ENCODE peak calls at places on chromosomes 1 and 21, in six cellular contexts. O is kidney, L is colonic mucosa, K is neuronal stem cell, G is H9, E is IMR-90. T is an unnamed sample.

GRCh38 chr1:217563179-217563578 is 67.7 kb downstream of the GPATCH2 start:
- DNase-seq in O (no peak), L (no peak), K (no peak), G (no peak), E (no peak), T (no peak)

GRCh38 chr1:23178931-23179330 is 10.3 kb upstream of the LUZP1 start:
- DNase-seq in O (no peak), L (no peak), K (no peak), G (no peak), E (peak), T (no peak)

GRCh38 chr1:38860464-38860816 is 868 bp upstream of the RRAGC start:
- DNase-seq in O (no peak), L (no peak), K (no peak), G (no peak), E (peak), T (no peak)

GRCh38 chr1:211259596-211260126 is 495 bp downstream of the RCOR3 start:
- DNase-seq in O (peak), L (peak), K (no peak), G (no peak), E (no peak), T (peak)

GRCh38 chr1:59695301-59695700 is 119.4 kb upstream of the HOOK1 start:
- DNase-seq in O (no peak), L (no peak), K (no peak), G (no peak), E (no peak), T (no peak)

GRCh38 chr1:19325368-19325957 is 13.3 kb downstream of the SLC66A1 start:
- DNase-seq in O (no peak), L (no peak), K (no peak), G (peak), E (no peak), T (no peak)

GRCh38 chr1:206779565-206780091 is 7.3 kb upstream of the IL10 start:
- DNase-seq in O (no peak), L (no peak), K (no peak), G (no peak), E (no peak), T (no peak)

GRCh38 chr1:60657926-60658325 is 424.4 kb upstream of the NFIA start:
- DNase-seq in O (no peak), L (no peak), K (no peak), G (no peak), E (no peak), T (no peak)

GRCh38 chr1:243801378-243801777 is 48.7 kb downstream of the AKT3 start:
- DNase-seq in O (no peak), L (no peak), K (no peak), G (no peak), E (no peak), T (no peak)

GRCh38 chr1:221294244-221294643 is 415.0 kb downstream of the HLX start:
- DNase-seq in O (no peak), L (no peak), K (no peak), G (no peak), E (peak), T (no peak)

GRCh38 chr1:29711582-29712274 is 475.4 kb downstream of the PTPRU start:
- DNase-seq in O (no peak), L (no peak), K (no peak), G (no peak), E (peak), T (no peak)

GRCh38 chr21:43790053-43790524 is 712 bp downstream of the RRP1 start:
- DNase-seq in O (no peak), L (no peak), K (no peak), G (no peak), E (no peak), T (no peak)

GRCh38 chr1:172476218-172476811 is 32.4 kb upstream of the PIGC start:
- DNase-seq in O (no peak), L (no peak), K (no peak), G (no peak), E (no peak), T (no peak)

GRCh38 chr1:97119775-97120174 is 398.2 kb downstream of the PTBP2 start:
- DNase-seq in O (no peak), L (no peak), K (peak), G (no peak), E (no peak), T (peak)

GRCh38 chr1:83900530-83900929 is 98.4 kb downstream of the TTLL7 start:
- DNase-seq in O (no peak), L (no peak), K (no peak), G (no peak), E (peak), T (no peak)

GRCh38 chr1:116123837-116124533 is 12.8 kb downstream of the MAB21L3 start:
- DNase-seq in O (peak), L (peak), K (no peak), G (no peak), E (no peak), T (no peak)

GRCh38 chr1:147168626-147169058 is 3.6 kb downstream of the PRKAB2 start:
- DNase-seq in O (no peak), L (peak), K (no peak), G (no peak), E (peak), T (no peak)

GRCh38 chr1:151166506-151166956 is 587 bp downstream of the SCNM1 start:
- DNase-seq in O (no peak), L (no peak), K (no peak), G (no peak), E (peak), T (no peak)

GRCh38 chr1:74470936-74471335 is 41.5 kb downstream of the LRRC53 start:
- DNase-seq in O (no peak), L (no peak), K (no peak), G (no peak), E (no peak), T (no peak)

GRCh38 chr1:188706742-188707141 is 1770.9 kb downstream of the BRINP3 start:
- DNase-seq in O (no peak), L (no peak), K (no peak), G (no peak), E (peak), T (no peak)

GRCh38 chr1:180773210-180773865 is 139.4 kb upstream of the KIAA1614 start:
- DNase-seq in O (no peak), L (no peak), K (no peak), G (no peak), E (peak), T (no peak)

GRCh38 chr1:82565146-82565545 is 764.4 kb downstream of the ADGRL2 start:
- DNase-seq in O (no peak), L (no peak), K (peak), G (peak), E (peak), T (peak)

GRCh38 chr1:213325482-213325881 is 274.4 kb downstream of the RPS6KC1 start:
- DNase-seq in O (no peak), L (no peak), K (no peak), G (no peak), E (no peak), T (no peak)

GRCh38 chr1:190633488-190633887 is 155.8 kb upstream of the BRINP3 start:
- DNase-seq in O (no peak), L (no peak), K (peak), G (no peak), E (peak), T (peak)

GRCh38 chr1:941588-942383 is 17.3 kb downstream of the NOC2L start:
- DNase-seq in O (peak), L (peak), K (peak), G (peak), E (peak), T (peak)

GRCh38 chr1:175632667-175633066 is 110.7 kb downstream of the TNR start:
- DNase-seq in O (no peak), L (no peak), K (no peak), G (no peak), E (no peak), T (no peak)

GRCh38 chr1:74502432-74502831 is 10.0 kb downstream of the LRRC53 start:
- DNase-seq in O (no peak), L (no peak), K (peak), G (peak), E (peak), T (no peak)

GRCh38 chr1:246329900-246330299 is 177.2 kb downstream of the SMYD3 start:
- DNase-seq in O (no peak), L (no peak), K (no peak), G (no peak), E (no peak), T (no peak)

GRCh38 chr1:228989992-228990827 is 254.9 kb downstream of the RHOU start:
- DNase-seq in O (peak), L (peak), K (no peak), G (no peak), E (no peak), T (no peak)

GRCh38 chr1:235075121-235075954 is 53.3 kb downstream of the TOMM20 start:
- DNase-seq in O (peak), L (no peak), K (no peak), G (no peak), E (peak), T (no peak)

GRCh38 chr1:216528816-216529215 is 105.6 kb upstream of the USH2A start:
- DNase-seq in O (no peak), L (no peak), K (no peak), G (no peak), E (no peak), T (no peak)

GRCh38 chr1:182251561-182251960 is 140.0 kb downstream of the GLUL start:
- DNase-seq in O (no peak), L (no peak), K (no peak), G (no peak), E (no peak), T (no peak)

GRCh38 chr1:183859865-183860264 is 54.9 kb downstream of the RGL1 start:
- DNase-seq in O (no peak), L (no peak), K (no peak), G (no peak), E (no peak), T (no peak)

GRCh38 chr21:43736224-43736883 is 17.4 kb downstream of the PDXK start:
- DNase-seq in O (no peak), L (no peak), K (no peak), G (no peak), E (no peak), T (no peak)

GRCh38 chr1:43558346-43558841 is 27.7 kb downstream of the PTPRF start:
- DNase-seq in O (no peak), L (peak), K (no peak), G (peak), E (peak), T (peak)

GRCh38 chr1:43992232-43992995 is 1.0 kb downstream of the CCDC24 start:
- DNase-seq in O (no peak), L (no peak), K (no peak), G (no peak), E (no peak), T (no peak)

GRCh38 chr1:8022395-8023286 is 3.5 kb downstream of the ERRFI1 start:
- DNase-seq in O (no peak), L (no peak), K (no peak), G (no peak), E (no peak), T (no peak)
- H3K9ac ChIP-seq in O (peak), L (no peak), K (no peak), G (no peak), E (peak), T (no peak)

GRCh38 chr1:65001238-65001792 is 35.0 kb upstream of the JAK1 start:
- DNase-seq in O (peak), L (peak), K (no peak), G (peak), E (peak), T (no peak)

GRCh38 chr1:65002508-65003315 is 36.4 kb upstream of the JAK1 start:
- DNase-seq in O (peak), L (peak), K (peak), G (peak), E (peak), T (peak)

GRCh38 chr1:65006806-65007205 is 40.5 kb upstream of the JAK1 start:
- DNase-seq in O (no peak), L (no peak), K (no peak), G (no peak), E (no peak), T (no peak)

GRCh38 chr1:65002156-65002507 is 35.8 kb upstream of the JAK1 start:
- DNase-seq in O (no peak), L (no peak), K (no peak), G (peak), E (no peak), T (no peak)

GRCh38 chr1:65003316-65003664 is 36.9 kb upstream of the JAK1 start:
- DNase-seq in O (no peak), L (no peak), K (no peak), G (no peak), E (no peak), T (no peak)
- H3K9ac ChIP-seq in O (peak), L (peak), K (no peak), G (peak), E (peak), T (peak)

GRCh38 chr1:48841466-48841865 is 64.8 kb upstream of the BEND5 start:
- DNase-seq in O (no peak), L (no peak), K (no peak), G (no peak), E (no peak), T (no peak)

GRCh38 chr1:48841945-48842344 is 65.3 kb upstream of the BEND5 start:
- DNase-seq in O (no peak), L (no peak), K (no peak), G (no peak), E (no peak), T (no peak)
- H3K9ac ChIP-seq in O (no peak), L (no peak), K (no peak), G (no peak), E (no peak), T (no peak)

GRCh38 chr1:50955116-50955515 is 5.0 kb downstream of the FAF1 start:
- DNase-seq in O (no peak), L (no peak), K (no peak), G (no peak), E (no peak), T (no peak)
- H3K9ac ChIP-seq in O (no peak), L (no peak), K (no peak), G (no peak), E (no peak), T (no peak)

GRCh38 chr1:223802602-223803001 is 43.1 kb downstream of the TP53BP2 start:
- DNase-seq in O (no peak), L (no peak), K (no peak), G (no peak), E (no peak), T (no peak)
- H3K9ac ChIP-seq in O (no peak), L (no peak), K (no peak), G (no peak), E (no peak), T (no peak)

GRCh38 chr1:231286603-231287002 is 45.6 kb downstream of the GNPAT start:
- DNase-seq in O (no peak), L (no peak), K (no peak), G (no peak), E (no peak), T (no peak)

GRCh38 chr1:231279081-231279480 is 38.1 kb downstream of the GNPAT start:
- DNase-seq in O (no peak), L (no peak), K (no peak), G (no peak), E (peak), T (no peak)

GRCh38 chr1:231279683-231280082 is 38.7 kb downstream of the GNPAT start:
- DNase-seq in O (no peak), L (no peak), K (no peak), G (no peak), E (no peak), T (no peak)

GRCh38 chr1:231284441-231284840 is 43.4 kb downstream of the GNPAT start:
- DNase-seq in O (no peak), L (no peak), K (no peak), G (no peak), E (no peak), T (peak)
- H3K9ac ChIP-seq in O (no peak), L (no peak), K (no peak), G (no peak), E (no peak), T (no peak)

GRCh38 chr1:78071696-78072095 is 25.9 kb downstream of the GIPC2 start:
- DNase-seq in O (no peak), L (no peak), K (no peak), G (no peak), E (no peak), T (no peak)
- H3K9ac ChIP-seq in O (no peak), L (no peak), K (no peak), G (no peak), E (no peak), T (no peak)

DNA sequence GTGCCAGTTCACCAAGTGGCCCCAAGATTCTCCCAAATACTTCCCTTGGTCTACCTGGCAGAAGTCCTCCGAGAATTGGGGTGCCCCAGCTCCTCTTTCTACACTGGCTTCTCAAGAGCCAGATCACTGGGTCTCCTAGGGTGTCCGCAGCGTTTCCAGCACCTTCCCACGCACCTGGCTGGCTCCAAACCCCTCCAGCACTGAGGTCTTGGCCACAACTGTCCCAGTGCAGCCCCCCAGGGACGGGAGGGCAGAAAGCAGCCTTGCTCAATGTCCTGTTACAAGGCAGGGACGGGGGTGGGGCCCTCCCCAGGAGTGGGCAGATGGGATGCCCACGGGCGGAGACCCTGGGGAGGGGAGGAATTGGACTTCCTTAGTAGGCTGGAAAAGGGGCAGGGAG is 1.1 kb downstream of the ECE1 start:
- DNase-seq in O (no peak), L (no peak), K (no peak), G (no peak), E (no peak), T (no peak)
- H3K9ac ChIP-seq in O (peak), L (peak), K (no peak), G (no peak), E (peak), T (no peak)

T was measured in NT2/D1.